ENCODE peak calls at places on chromosomes 12 and 14, in nine cellular contexts. D, V, B, O, H, R, T, M and Z are unnamed samples. For H3K36me3, the result is how much of the 10 kb centered on the place peaks cover.

GRCh38 chr12:90951418-90952110 is 3.4 kb downstream of the CCER1 start:
- DNase-seq in D (no peak), V (peak), B (no peak), O (no peak), H (no peak), R (no peak), T (no peak), M (no peak), Z (no peak)

GRCh38 chr12:25084816-25085215 is 110.1 kb downstream of the DNAI7 start:
- DNase-seq in D (no peak), V (no peak), B (no peak), O (no peak), H (no peak), R (peak), T (no peak), M (no peak), Z (no peak)

GRCh38 chr12:92470608-92471021 is 232.2 kb upstream of the PLEKHG7 start:
- DNase-seq in D (no peak), V (no peak), B (peak), O (no peak), H (no peak), R (no peak), T (no peak), M (no peak), Z (no peak)

GRCh38 chr12:130752692-130753230 is 36.7 kb upstream of the RIMBP2 start:
- DNase-seq in D (no peak), V (no peak), B (no peak), O (no peak), H (no peak), R (peak), T (no peak), M (no peak), Z (no peak)

GRCh38 chr14:93102141-93102540 is 13.6 kb downstream of the ITPK1 start:
- DNase-seq in D (no peak), V (no peak), B (no peak), O (no peak), H (no peak), R (no peak), T (no peak), M (no peak), Z (no peak)

GRCh38 chr14:65006251-65006721 is 19.6 kb downstream of the FNTB start:
- DNase-seq in D (peak), V (no peak), B (peak), O (no peak), H (peak), R (no peak), T (no peak), M (no peak), Z (no peak)

GRCh38 chr12:3147260-3147659 is 70.1 kb downstream of the TSPAN9 start:
- DNase-seq in D (no peak), V (no peak), B (no peak), O (no peak), H (no peak), R (no peak), T (no peak), M (no peak), Z (no peak)

GRCh38 chr12:87430444-87430843 is 598.8 kb downstream of the C12orf50 start:
- DNase-seq in D (no peak), V (no peak), B (no peak), O (no peak), H (no peak), R (no peak), T (no peak), M (no peak), Z (no peak)

GRCh38 chr12:124904306-124905098 is 9.9 kb downstream of the UBC start:
- DNase-seq in D (peak), V (peak), B (peak), O (no peak), H (peak), R (no peak), T (peak), M (peak), Z (peak)

GRCh38 chr12:94078138-94078723 is 70.1 kb upstream of the PLXNC1 start:
- DNase-seq in D (no peak), V (no peak), B (no peak), O (no peak), H (no peak), R (no peak), T (no peak), M (no peak), Z (no peak)

GRCh38 chr14:21802441-21802840 is 128.8 kb upstream of the OR4E1 start:
- DNase-seq in D (no peak), V (no peak), B (no peak), O (no peak), H (no peak), R (no peak), T (no peak), M (no peak), Z (no peak)

GRCh38 chr12:102849722-102850447 is 67.2 kb downstream of the PAH start:
- DNase-seq in D (no peak), V (no peak), B (no peak), O (no peak), H (no peak), R (no peak), T (no peak), M (no peak), Z (no peak)

GRCh38 chr14:81727243-81727642 is 193.6 kb upstream of the SEL1L start:
- DNase-seq in D (no peak), V (no peak), B (peak), O (no peak), H (peak), R (no peak), T (peak), M (no peak), Z (no peak)

GRCh38 chr12:53928054-53928879 is 10.4 kb upstream of the HOXC13 start:
- DNase-seq in D (no peak), V (no peak), B (no peak), O (no peak), H (no peak), R (no peak), T (no peak), M (no peak), Z (no peak)

GRCh38 chr12:53932915-53933314 is 5.7 kb upstream of the HOXC13 start:
- DNase-seq in D (no peak), V (no peak), B (no peak), O (no peak), H (no peak), R (peak), T (no peak), M (no peak), Z (no peak)

GRCh38 chr12:53929527-53929926 is 9.1 kb upstream of the HOXC13 start:
- DNase-seq in D (no peak), V (no peak), B (no peak), O (no peak), H (no peak), R (no peak), T (no peak), M (no peak), Z (no peak)

GRCh38 chr12:53931844-53932581 is 6.6 kb upstream of the HOXC13 start:
- DNase-seq in D (no peak), V (no peak), B (no peak), O (no peak), H (no peak), R (peak), T (no peak), M (no peak), Z (no peak)

DNA sequence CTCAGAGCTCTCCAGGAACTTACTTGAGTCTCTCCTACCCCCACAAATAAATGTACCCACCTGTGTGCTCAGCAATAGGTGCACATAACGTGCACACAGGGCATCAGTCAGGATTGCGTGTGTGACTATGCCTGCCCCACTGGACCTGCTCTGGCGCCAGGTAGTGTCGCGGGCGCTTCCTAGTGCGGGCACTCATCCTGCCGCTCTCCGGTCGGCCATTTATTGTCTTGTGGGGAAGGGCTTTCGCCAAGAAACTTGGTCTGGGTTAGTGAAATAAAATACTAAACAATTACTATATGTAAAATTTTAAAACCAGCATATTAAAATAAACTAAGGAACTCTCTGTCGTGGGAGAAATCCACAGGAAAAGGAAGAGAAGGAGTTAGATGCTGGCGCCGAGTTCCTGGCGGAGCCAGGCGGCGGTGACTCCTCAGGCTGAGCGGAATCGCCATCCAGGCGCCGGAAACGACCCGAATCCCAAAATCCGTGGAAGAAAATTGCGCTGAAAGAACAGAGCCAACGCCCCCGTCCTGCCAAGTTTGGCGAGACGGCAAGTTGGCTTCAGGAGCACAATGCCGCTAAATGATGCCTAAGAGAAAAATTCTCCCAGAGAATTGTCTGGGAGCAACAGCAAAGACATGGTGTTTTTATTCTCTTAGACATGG is 7.9 kb upstream of the HOXC13 start:
- DNase-seq in D (no peak), V (no peak), B (no peak), O (no peak), H (no peak), R (peak), T (no peak), M (no peak), Z (no peak)
- TF ChIP-seq EZH2 in D (no peak), V (no peak), B (peak), O (no peak), H (peak), R (peak), T (peak), M (peak), Z (peak)

DNA sequence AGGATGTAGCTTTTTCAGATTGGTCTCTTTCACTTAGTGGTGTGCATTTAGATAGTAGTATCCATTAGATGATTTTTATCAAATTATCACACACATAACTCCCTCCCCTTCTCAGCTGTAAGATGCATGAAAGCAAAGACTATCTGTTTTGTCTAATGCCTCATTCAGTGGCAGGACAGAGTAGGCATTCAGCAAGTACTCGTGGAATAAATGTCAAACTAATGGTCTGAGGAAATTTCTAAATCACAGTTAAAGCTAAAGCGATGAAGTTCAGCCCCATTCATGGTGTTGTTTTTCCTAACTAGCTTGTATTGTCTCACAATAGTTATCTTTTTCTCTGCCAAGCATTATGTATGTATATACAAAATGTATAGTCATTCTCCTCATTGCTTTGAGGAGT is 16.1 kb downstream of the CCNK start:
- DNase-seq in D (no peak), V (no peak), B (no peak), O (no peak), H (no peak), R (no peak), T (no peak), M (no peak), Z (no peak)
- H3K36me3 ChIP-seq in D (under half), V (half or more), B (under half), O (under half), H (half or more), R (under half), T (under half), M (under half), Z (half or more)

DNA sequence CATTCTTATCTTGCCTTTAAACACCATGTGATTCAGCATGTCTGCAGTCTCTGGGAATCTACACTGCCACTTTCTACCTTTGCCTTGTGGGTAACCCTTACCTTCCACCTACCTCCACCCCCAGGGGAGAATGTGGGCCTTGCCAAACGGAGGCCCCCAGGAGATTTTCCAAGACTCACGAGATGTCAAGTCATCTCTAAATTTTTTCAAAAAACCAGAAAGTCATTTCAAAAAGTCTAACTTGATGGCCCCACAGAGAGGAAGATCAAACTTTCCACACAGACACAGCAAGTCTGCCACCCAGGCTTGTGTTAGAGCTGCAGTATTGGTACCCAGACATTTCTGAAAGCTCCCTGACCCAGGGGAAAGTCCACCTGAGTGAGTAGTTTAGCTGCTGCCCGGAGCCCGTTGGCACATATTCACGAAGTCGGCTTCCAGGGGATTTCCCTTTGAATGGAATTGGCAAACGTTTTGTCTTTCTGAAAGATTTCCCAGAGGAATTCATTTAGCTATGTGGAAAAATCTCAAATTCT is 4.6 kb upstream of the PSMA6 start:
- DNase-seq in D (no peak), V (no peak), B (peak), O (no peak), H (peak), R (no peak), T (peak), M (peak), Z (peak)
- H2AFZ ChIP-seq in D (no peak), V (no peak), B (no peak), O (no peak), H (no peak), R (no peak), T (no peak), M (no peak), Z (no peak)

GRCh38 chr12:21502872-21503271 is 1.3 kb downstream of the GOLT1B start:
- DNase-seq in D (no peak), V (peak), B (no peak), O (no peak), H (no peak), R (no peak), T (no peak), M (no peak), Z (no peak)

GRCh38 chr12:21500786-21501257 is 613 bp downstream of the RECQL start:
- DNase-seq in D (no peak), V (no peak), B (no peak), O (no peak), H (no peak), R (no peak), T (no peak), M (no peak), Z (no peak)

GRCh38 chr12:21502164-21502496 is 541 bp downstream of the GOLT1B start:
- DNase-seq in D (no peak), V (peak), B (peak), O (no peak), H (peak), R (no peak), T (peak), M (peak), Z (peak)

GRCh38 chr12:21501258-21502163 is at the start of the genes GOLT1B and RECQL:
- DNase-seq in D (peak), V (peak), B (peak), O (peak), H (peak), R (peak), T (peak), M (peak), Z (peak)

DNA sequence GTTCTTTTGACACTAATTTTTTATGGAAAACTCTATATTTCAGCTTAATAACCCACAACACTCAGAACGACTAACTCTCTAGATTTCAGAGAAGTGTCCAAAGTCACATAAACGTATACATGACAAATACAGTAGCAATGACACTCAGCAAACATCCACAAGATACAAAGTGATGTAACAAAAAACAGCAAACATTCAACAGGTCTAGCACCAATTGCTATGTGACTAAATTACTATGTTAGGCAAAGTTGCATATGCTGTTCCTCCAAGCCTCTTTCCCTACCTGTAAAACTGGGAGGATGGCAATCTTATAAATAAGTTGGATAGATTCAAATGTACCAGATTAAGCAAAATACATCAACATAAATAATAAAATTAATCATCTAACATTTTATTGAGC is 1.7 kb downstream of the RECQL start:
- DNase-seq in D (no peak), V (no peak), B (no peak), O (no peak), H (no peak), R (no peak), T (no peak), M (no peak), Z (no peak)
- TF ChIP-seq EZH2 in D (no peak), V (no peak), B (no peak), O (no peak), H (no peak), R (no peak), T (no peak), M (no peak), Z (no peak)

DNA sequence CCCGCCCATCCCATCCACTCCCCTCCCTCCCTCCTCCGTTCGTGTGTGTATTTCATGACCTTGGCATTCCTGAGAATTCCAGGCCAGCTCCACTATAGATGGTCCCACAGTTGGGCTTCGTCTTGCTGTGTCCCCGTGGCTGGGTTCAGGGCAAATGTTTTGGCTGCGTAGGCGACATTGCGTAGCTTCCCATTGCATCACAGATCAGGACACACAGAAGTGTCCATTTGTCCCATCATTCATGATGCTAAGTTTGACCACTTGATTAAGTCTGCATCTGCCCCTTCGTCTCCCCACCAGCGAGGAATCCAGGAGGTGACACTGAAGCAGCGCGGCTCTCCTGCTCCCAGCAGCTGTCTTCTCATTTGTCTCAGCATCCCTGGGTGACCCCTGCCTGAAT is 38.6 kb upstream of the MMP17 start:
- DNase-seq in D (no peak), V (no peak), B (no peak), O (no peak), H (no peak), R (no peak), T (no peak), M (no peak), Z (no peak)
- H3K36me3 ChIP-seq in D (under half), V (under half), B (under half), O (under half), H (under half), R (under half), T (under half), M (under half), Z (under half)

GRCh38 chr12:20018406-20018805 is 349.9 kb upstream of the PDE3A start:
- DNase-seq in D (no peak), V (no peak), B (no peak), O (no peak), H (no peak), R (no peak), T (peak), M (no peak), Z (no peak)
- H2AFZ ChIP-seq in D (no peak), V (no peak), B (no peak), O (no peak), H (no peak), R (no peak), T (no peak), M (no peak), Z (no peak)

GRCh38 chr12:57735198-57735855 is 3.2 kb downstream of the AGAP2 start:
- DNase-seq in D (no peak), V (peak), B (no peak), O (no peak), H (no peak), R (no peak), T (no peak), M (no peak), Z (no peak)
- TF ChIP-seq EZH2 in D (no peak), V (no peak), B (no peak), O (no peak), H (no peak), R (no peak), T (no peak), M (no peak), Z (no peak)

GRCh38 chr12:51907083-51907863 is at the start of gene ACVRL1:
- DNase-seq in D (no peak), V (peak), B (no peak), O (no peak), H (no peak), R (no peak), T (no peak), M (peak), Z (no peak)
- H3K36me3 ChIP-seq in D (under half), V (under half), B (under half), O (under half), H (under half), R (under half), T (under half), M (under half), Z (under half)

GRCh38 chr14:72891666-72892102 is 2.2 kb downstream of the DPF3 start:
- DNase-seq in D (no peak), V (no peak), B (no peak), O (no peak), H (no peak), R (no peak), T (no peak), M (no peak), Z (no peak)
- H2AFZ ChIP-seq in D (no peak), V (peak), B (peak), O (no peak), H (peak), R (no peak), T (peak), M (peak), Z (peak)

GRCh38 chr14:100568164-100568997 is 18.8 kb downstream of the BEGAIN start:
- DNase-seq in D (no peak), V (peak), B (no peak), O (no peak), H (no peak), R (peak), T (no peak), M (no peak), Z (no peak)
- TF ChIP-seq EZH2 in D (no peak), V (peak), B (peak), O (no peak), H (peak), R (peak), T (peak), M (peak), Z (no peak)